ENCODE peak calls at places on chromosomes 16 and 17, in six cellular contexts. O is neural progenitor cell; T is GM13977; R is AG10803; W is CD4-positive, alpha-beta T cell; C is AG09309. Y is an unnamed sample.

GRCh38 chr16:17839272-17839671 is 368.5 kb upstream of the XYLT1 start:
- DNase-seq in O (no peak), T (no peak), R (no peak), W (no peak), C (no peak), Y (no peak)

GRCh38 chr17:74345433-74346241 is 16.0 kb downstream of the BTBD17 start:
- DNase-seq in O (no peak), T (no peak), R (no peak), W (no peak), C (no peak), Y (no peak)

GRCh38 chr16:86961133-86961720 is 356.0 kb downstream of the C16orf95 start:
- DNase-seq in O (no peak), T (no peak), R (peak; percentile 48), W (no peak), C (no peak), Y (no peak)

GRCh38 chr17:39239640-39240314 is 14.0 kb upstream of the STAC2 start:
- DNase-seq in O (peak; percentile 81), T (peak; percentile 74), R (no peak), W (peak; percentile 59), C (no peak), Y (peak; percentile 70)

GRCh38 chr16:89018605-89019158 is 41.7 kb upstream of the CBFA2T3 start:
- DNase-seq in O (no peak), T (no peak), R (peak; percentile 52), W (no peak), C (no peak), Y (no peak)

GRCh38 chr16:57619606-57620315 is 8.7 kb upstream of the ADGRG1 start:
- DNase-seq in O (no peak), T (no peak), R (no peak), W (no peak), C (no peak), Y (no peak)

GRCh38 chr16:32116080-32116479 is 137.0 kb upstream of the TP53TG3D start:
- DNase-seq in O (no peak), T (peak; percentile 1), R (no peak), W (no peak), C (no peak), Y (peak; percentile 6)

GRCh38 chr17:5516060-5516792 is 29.9 kb downstream of the MIS12 start:
- DNase-seq in O (no peak), T (no peak), R (peak; percentile 95), W (no peak), C (peak; percentile 90), Y (no peak)

GRCh38 chr17:66782866-66783265 is 52.1 kb upstream of the CACNG5 start:
- DNase-seq in O (peak; percentile 25), T (no peak), R (no peak), W (no peak), C (no peak), Y (no peak)

GRCh38 chr17:80010283-80010858 is 25.3 kb downstream of the TBC1D16 start:
- DNase-seq in O (no peak), T (no peak), R (no peak), W (no peak), C (no peak), Y (no peak)

DNA sequence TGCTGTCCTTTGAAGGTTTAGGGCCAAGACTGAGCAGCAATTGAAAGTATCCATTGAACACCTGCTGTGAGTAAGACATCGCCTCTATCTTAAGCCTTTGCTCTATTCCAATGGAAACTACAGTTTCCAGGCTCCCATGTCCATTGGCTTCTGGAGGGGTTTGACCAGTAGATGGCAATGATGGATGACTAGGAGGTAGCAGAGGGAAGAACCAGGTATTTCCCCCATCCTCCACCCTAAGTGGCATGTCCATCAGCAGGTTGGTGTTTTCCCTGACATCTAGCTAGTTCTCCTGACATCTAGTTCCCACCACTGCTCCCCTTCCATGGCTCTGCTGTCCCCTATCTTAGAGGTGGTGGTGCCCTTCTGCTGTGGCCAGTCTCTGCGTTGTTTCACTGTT is 58.7 kb downstream of the CENPV start:
- DNase-seq in O (no peak), T (no peak), R (no peak), W (no peak), C (no peak), Y (no peak)
- TF ChIP-seq CTCF in O (no peak), T (no peak), R (no peak), W (no peak), C (no peak), Y (no peak)

GRCh38 chr17:42310281-42311156 is 22.2 kb downstream of the STAT5A start:
- DNase-seq in O (peak; percentile 31), T (peak; percentile 35), R (no peak), W (no peak), C (no peak), Y (no peak)
- TF ChIP-seq CTCF in O (peak; percentile 18), T (no peak), R (no peak), W (no peak), C (peak; percentile 1), Y (no peak)

GRCh38 chr16:15880434-15880833 is 8.0 kb downstream of the CEP20 start:
- DNase-seq in O (no peak), T (no peak), R (no peak), W (no peak), C (no peak), Y (no peak)

GRCh38 chr16:15876503-15876902 is 11.9 kb downstream of the CEP20 start:
- DNase-seq in O (no peak), T (no peak), R (no peak), W (no peak), C (no peak), Y (no peak)

GRCh38 chr16:15881794-15882379 is 6.5 kb downstream of the CEP20 start:
- DNase-seq in O (no peak), T (no peak), R (no peak), W (no peak), C (no peak), Y (no peak)

GRCh38 chr16:15880909-15881308 is 7.5 kb downstream of the CEP20 start:
- DNase-seq in O (no peak), T (no peak), R (no peak), W (no peak), C (no peak), Y (no peak)

DNA sequence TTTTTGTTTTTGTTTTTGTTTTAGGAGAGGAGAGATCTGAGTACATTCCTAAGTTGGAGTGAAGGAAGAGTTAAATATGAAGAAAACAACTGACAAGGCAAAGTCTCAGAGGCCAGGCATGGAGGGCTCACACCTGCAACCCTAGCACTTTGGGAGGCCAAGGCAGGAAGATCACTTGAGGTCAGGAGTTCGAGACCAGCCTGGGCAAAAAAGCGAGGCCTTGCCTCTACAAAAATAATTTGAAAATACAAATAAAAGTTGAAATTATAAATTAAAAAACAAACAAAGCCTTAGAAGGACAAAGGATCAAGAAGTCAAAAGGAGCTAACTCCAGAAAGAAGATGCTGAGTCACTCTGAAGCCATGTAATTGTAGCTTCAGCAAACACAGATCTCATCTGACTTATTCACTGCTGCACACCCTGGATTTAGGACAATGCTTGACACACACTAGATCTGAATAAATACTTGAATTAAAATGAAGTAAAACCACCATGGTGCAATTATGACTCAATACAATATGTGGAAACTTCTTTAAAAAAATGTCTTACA is 9.1 kb downstream of the CEP20 start:
- DNase-seq in O (no peak), T (no peak), R (peak; percentile 96), W (no peak), C (peak; percentile 91), Y (no peak)
- TF ChIP-seq CTCF in O (no peak), T (no peak), R (no peak), W (no peak), C (no peak), Y (no peak)

GRCh38 chr17:75392559-75392958 is 12.9 kb downstream of the GRB2 start:
- DNase-seq in O (no peak), T (no peak), R (no peak), W (no peak), C (no peak), Y (no peak)
- TF ChIP-seq CTCF in O (no peak), T (no peak), R (no peak), W (no peak), C (no peak), Y (no peak)

Y was measured in GM20000.